ENCODE peak calls at places on chromosomes 4 and X, in four cellular contexts. D is K562, V is GM12878, X is HepG2. C is an unnamed sample.

GRCh38 chr4:17662694-17663093 is 48.3 kb downstream of the MED28 start:
- DNase-seq in V (no peak), D (no peak), X (no peak), C (no peak)

GRCh38 chrX:153688534-153688899 is 791 bp downstream of the SLC6A8 start:
- DNase-seq in V (no peak), D (no peak), X (no peak), C (no peak)

GRCh38 chrX:9374537-9374936 is 90.3 kb upstream of the TBL1X start:
- DNase-seq in X (no peak), D (no peak), V (no peak), C (no peak)

GRCh38 chr4:126038492-126039236 is 723.9 kb downstream of the FAT4 start:
- DNase-seq in X (no peak), D (no peak), V (no peak), C (no peak)

GRCh38 chrX:45986971-45987370 is 558.2 kb downstream of the ZNF674 start:
- DNase-seq in X (no peak), D (no peak), V (no peak), C (peak; percentile 1)

GRCh38 chr4:52651993-52652672 is 7.0 kb downstream of the USP46 start:
- DNase-seq in V (no peak), X (no peak), D (no peak), C (no peak)

GRCh38 chr4:26083987-26084386 is 170.0 kb downstream of the SMIM20 start:
- DNase-seq in X (no peak), V (peak; percentile 67), D (no peak), C (no peak)

GRCh38 chr4:183876268-183876934 is 28.7 kb upstream of the STOX2 start:
- DNase-seq in D (no peak), X (no peak), V (no peak), C (no peak)

GRCh38 chr4:116860891-116861290 is 224.5 kb downstream of the TRAM1L1 start:
- DNase-seq in D (no peak), V (no peak), X (no peak), C (no peak)

GRCh38 chr4:153094435-153094834 is 109.8 kb upstream of the TRIM2 start:
- DNase-seq in D (no peak), X (no peak), V (no peak), C (no peak)

GRCh38 chr4:86496094-86497060 is 97.7 kb upstream of the PTPN13 start:
- DNase-seq in V (no peak), X (no peak), D (peak; percentile 56), C (peak; percentile 41)

GRCh38 chrX:119734897-119735339 is 23.5 kb upstream of the SOWAHD start:
- DNase-seq in X (no peak), D (no peak), V (no peak), C (no peak)

GRCh38 chrX:50770702-50771101 is 43.3 kb downstream of the SHROOM4 start:
- DNase-seq in D (no peak), V (no peak), X (peak; percentile 64), C (no peak)

GRCh38 chrX:115968436-115969252 is 201.9 kb upstream of the AGTR2 start:
- DNase-seq in D (no peak), V (no peak), X (no peak), C (peak; percentile 71)

GRCh38 chr4:83664071-83664470 is 128.2 kb downstream of the GPAT3 start:
- DNase-seq in X (no peak), D (no peak), V (no peak), C (no peak)

GRCh38 chr4:178215309-178215708 is 773.1 kb upstream of the AGA start:
- DNase-seq in V (no peak), D (no peak), X (no peak), C (no peak)

GRCh38 chrX:100407147-100407783 is 2.8 kb downstream of the PCDH19 start:
- DNase-seq in X (no peak), D (no peak), V (no peak), C (no peak)

GRCh38 chr4:89737888-89738287 is 99.1 kb downstream of the SNCA start:
- DNase-seq in V (no peak), D (no peak), X (no peak), C (no peak)

GRCh38 chrX:6383488-6383887 is 151.4 kb downstream of the VCX3A start:
- DNase-seq in V (no peak), X (no peak), D (no peak), C (no peak)

GRCh38 chr4:158161561-158162354 is 11.1 kb downstream of the GASK1B start:
- DNase-seq in V (no peak), X (no peak), D (no peak), C (peak; percentile 64)

GRCh38 chr4:8435656-8436121 is 4.8 kb downstream of the ACOX3 start:
- DNase-seq in X (no peak), D (no peak), V (peak; percentile 62), C (no peak)

GRCh38 chrX:73765776-73766465 is 202.9 kb downstream of the CHIC1 start:
- DNase-seq in V (no peak), D (no peak), X (no peak), C (no peak)

GRCh38 chrX:99752776-99753175 is 657.3 kb downstream of the PCDH19 start:
- DNase-seq in X (no peak), V (no peak), D (no peak), C (no peak)

GRCh38 chrX:32118832-32119231 is 1047.0 kb upstream of the FTHL17 start:
- DNase-seq in X (no peak), D (no peak), V (no peak), C (no peak)

GRCh38 chrX:48521353-48522243 is at the start of gene EBP:
- DNase-seq in X (peak; percentile 84), V (peak; percentile 83), D (peak; percentile 93), C (peak; percentile 94)

GRCh38 chrX:30690330-30690729 is 37.1 kb downstream of the GK start:
- DNase-seq in D (no peak), X (no peak), V (no peak), C (no peak)

GRCh38 chr4:2007804-2008670 is 737 bp downstream of the NELFA start:
- DNase-seq in D (peak; percentile 74), X (no peak), V (no peak), C (no peak)

GRCh38 chrX:114162068-114162735 is 421.7 kb upstream of the HTR2C start:
- DNase-seq in D (no peak), V (no peak), X (peak; percentile 0), C (peak; percentile 4)

GRCh38 chr4:123478859-123479345 is 82.3 kb downstream of the SPRY1 start:
- DNase-seq in D (no peak), V (no peak), X (peak; percentile 100), C (no peak)

GRCh38 chrX:23031600-23031999 is 31.8 kb downstream of the DDX53 start:
- DNase-seq in D (no peak), X (no peak), V (no peak), C (no peak)

GRCh38 chr4:185549095-185549494 is 13.8 kb upstream of the PDLIM3 start:
- DNase-seq in D (no peak), X (no peak), V (no peak), C (no peak)

GRCh38 chr4:71064521-71064920 is 71.1 kb downstream of the DCK start:
- DNase-seq in V (no peak), D (no peak), X (no peak), C (no peak)

GRCh38 chr4:183987529-183987946 is 82.4 kb downstream of the STOX2 start:
- DNase-seq in V (no peak), D (no peak), X (no peak), C (peak; percentile 68)

GRCh38 chr4:125382995-125383394 is 68.2 kb downstream of the FAT4 start:
- DNase-seq in V (no peak), X (no peak), D (no peak), C (no peak)

GRCh38 chr4:15037923-15038541 is 35.8 kb downstream of the CPEB2 start:
- DNase-seq in D (no peak), X (no peak), V (no peak), C (no peak)

GRCh38 chr4:15031197-15031596 is 28.9 kb downstream of the CPEB2 start:
- DNase-seq in V (no peak), D (no peak), X (no peak), C (no peak)

GRCh38 chr4:15034071-15034764 is 31.9 kb downstream of the CPEB2 start:
- DNase-seq in V (no peak), X (no peak), D (no peak), C (no peak)

GRCh38 chr4:15031993-15032660 is 29.8 kb downstream of the CPEB2 start:
- DNase-seq in X (no peak), D (no peak), V (no peak), C (no peak)

DNA sequence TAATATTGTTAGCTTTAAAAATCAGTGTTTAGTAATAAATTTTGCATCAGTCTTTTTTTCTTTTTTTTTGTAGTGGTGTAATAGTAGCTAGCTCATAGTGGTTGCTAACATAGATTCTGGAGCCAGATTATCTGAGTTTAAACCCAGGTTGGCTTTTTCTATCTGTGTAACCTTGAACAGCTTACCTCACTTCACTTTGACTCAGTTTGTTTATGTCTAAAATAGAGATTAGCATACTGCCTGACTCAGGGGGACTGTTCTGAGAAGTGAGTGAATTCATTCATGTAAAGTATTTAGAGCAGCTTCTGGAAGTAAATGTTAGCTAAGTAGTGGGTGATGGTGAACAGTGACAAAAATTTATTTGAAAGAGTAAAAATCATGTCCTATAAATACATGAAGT is 32.9 kb downstream of the CPEB2 start:
- DNase-seq in V (no peak), X (peak; percentile 25), D (no peak), C (no peak)
- TF ChIP-seq MAX in V (no peak), X (no peak), D (no peak), C (no peak)

GRCh38 chrX:35670894-35671293 is 127.2 kb upstream of the MAGEB16 start:
- DNase-seq in X (no peak), D (no peak), V (no peak), C (no peak)
- TF ChIP-seq JUNB in X (no peak), D (no peak), V (no peak), C (no peak)

DNA sequence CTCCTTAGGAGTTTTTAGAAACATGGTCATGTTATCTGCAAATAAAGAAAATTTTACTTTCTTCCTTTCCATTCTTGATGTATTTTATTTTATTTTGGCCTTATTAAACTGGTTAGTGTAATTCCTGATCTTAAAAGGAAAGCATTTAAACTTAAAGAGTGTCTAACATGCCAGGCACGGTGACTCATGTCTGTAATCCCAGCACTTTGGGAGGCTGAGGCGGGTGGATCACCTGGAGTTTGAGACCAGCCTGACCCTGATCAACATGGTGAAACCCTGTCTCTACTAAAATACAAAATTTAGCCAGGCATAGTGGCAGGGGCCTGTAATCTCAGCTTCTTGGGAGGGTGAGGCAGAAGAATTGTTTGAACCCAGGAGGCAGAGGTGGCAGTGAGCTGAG is 281.3 kb downstream of the PTTG2 start:
- DNase-seq in D (no peak), X (no peak), V (no peak), C (no peak)
- TF ChIP-seq MAX in D (no peak), X (no peak), V (no peak), C (no peak)

GRCh38 chr4:172657112-172657511 is 511.5 kb upstream of the GALNT7 start:
- DNase-seq in V (no peak), D (no peak), X (no peak), C (no peak)

GRCh38 chr4:172666711-172667368 is 501.8 kb upstream of the GALNT7 start:
- DNase-seq in V (no peak), D (no peak), X (no peak), C (peak; percentile 16)

GRCh38 chr4:172662113-172662512 is 506.5 kb upstream of the GALNT7 start:
- DNase-seq in V (no peak), D (no peak), X (no peak), C (no peak)
- TF ChIP-seq JUNB in V (no peak), D (no peak), X (no peak), C (no peak)

GRCh38 chr4:85370400-85371032 is 104.4 kb upstream of the ARHGAP24 start:
- DNase-seq in V (peak; percentile 11), D (peak; percentile 9), X (peak; percentile 31), C (no peak)
- TF ChIP-seq MAX in V (no peak), D (no peak), X (no peak), C (no peak)

C was measured in A549.